ENCODE peak calls at places on chromosomes 12 and 14, in five cellular contexts. One of them, this sample, is unnamed.

GRCh38 chr14:104803916-104804371 is 3.0 kb downstream of the ZBTB42 start:
- DNase-seq in A673: no peak
- DNase-seq in endothelial cell: no peak
- DNase-seq in CD4-positive, alpha-beta T cell: no peak
- DNase-seq in thoracic aorta: no peak
- DNase-seq in this sample: no peak

GRCh38 chr14:78417532-78417931 is 247.4 kb downstream of the NRXN3 start:
- DNase-seq in A673: no peak
- DNase-seq in endothelial cell: no peak
- DNase-seq in CD4-positive, alpha-beta T cell: no peak
- DNase-seq in thoracic aorta: no peak
- DNase-seq in this sample: no peak

GRCh38 chr12:106284294-106285105 is 18.0 kb upstream of the TCP11L2 start:
- DNase-seq in A673: peak
- DNase-seq in endothelial cell: no peak
- DNase-seq in CD4-positive, alpha-beta T cell: no peak
- DNase-seq in thoracic aorta: no peak
- DNase-seq in this sample: no peak

GRCh38 chr12:120688527-120689071 is 1.6 kb downstream of the MLEC start:
- DNase-seq in A673: no peak
- DNase-seq in endothelial cell: no peak
- DNase-seq in CD4-positive, alpha-beta T cell: no peak
- DNase-seq in thoracic aorta: no peak
- DNase-seq in this sample: no peak

GRCh38 chr12:65533177-65533883 is 254.8 kb downstream of the MSRB3 start:
- DNase-seq in A673: no peak
- DNase-seq in endothelial cell: no peak
- DNase-seq in CD4-positive, alpha-beta T cell: no peak
- DNase-seq in thoracic aorta: no peak
- DNase-seq in this sample: peak

GRCh38 chr12:116222358-116222757 is 55.1 kb downstream of the MED13L start:
- DNase-seq in A673: peak
- DNase-seq in endothelial cell: no peak
- DNase-seq in CD4-positive, alpha-beta T cell: no peak
- DNase-seq in thoracic aorta: peak
- DNase-seq in this sample: no peak

GRCh38 chr12:92859650-92860386 is 69.3 kb downstream of the EEA1 start:
- DNase-seq in A673: peak
- DNase-seq in endothelial cell: no peak
- DNase-seq in CD4-positive, alpha-beta T cell: no peak
- DNase-seq in thoracic aorta: no peak
- DNase-seq in this sample: no peak

GRCh38 chr12:108387771-108388170 is 48.7 kb upstream of the CMKLR1 start:
- DNase-seq in A673: no peak
- DNase-seq in endothelial cell: no peak
- DNase-seq in CD4-positive, alpha-beta T cell: no peak
- DNase-seq in thoracic aorta: no peak
- DNase-seq in this sample: no peak

GRCh38 chr12:48021485-48022179 is 17.4 kb upstream of the COL2A1 start:
- DNase-seq in A673: no peak
- DNase-seq in endothelial cell: no peak
- DNase-seq in CD4-positive, alpha-beta T cell: no peak
- DNase-seq in thoracic aorta: no peak
- DNase-seq in this sample: no peak

GRCh38 chr12:6779667-6780459 is 7.5 kb downstream of the LAG3 start:
- DNase-seq in A673: no peak
- DNase-seq in endothelial cell: no peak
- DNase-seq in CD4-positive, alpha-beta T cell: no peak
- DNase-seq in thoracic aorta: no peak
- DNase-seq in this sample: no peak

GRCh38 chr14:31036552-31036951 is 10.4 kb upstream of the STRN3 start:
- DNase-seq in A673: no peak
- DNase-seq in endothelial cell: no peak
- DNase-seq in CD4-positive, alpha-beta T cell: no peak
- DNase-seq in thoracic aorta: no peak
- DNase-seq in this sample: no peak

GRCh38 chr14:106200539-106201310 is 674.3 kb downstream of the TMEM121 start:
- DNase-seq in A673: no peak
- DNase-seq in endothelial cell: no peak
- DNase-seq in CD4-positive, alpha-beta T cell: no peak
- DNase-seq in thoracic aorta: no peak
- DNase-seq in this sample: no peak

GRCh38 chr14:100330007-100330344 is 6.8 kb downstream of the SLC25A47 start:
- DNase-seq in A673: no peak
- DNase-seq in endothelial cell: no peak
- DNase-seq in CD4-positive, alpha-beta T cell: no peak
- DNase-seq in thoracic aorta: no peak
- DNase-seq in this sample: no peak

GRCh38 chr12:26172013-26172412 is 23.4 kb upstream of the SSPN start:
- DNase-seq in A673: no peak
- DNase-seq in endothelial cell: no peak
- DNase-seq in CD4-positive, alpha-beta T cell: no peak
- DNase-seq in thoracic aorta: no peak
- DNase-seq in this sample: no peak

GRCh38 chr14:51507556-51508511 is 143.9 kb upstream of the FRMD6 start:
- DNase-seq in A673: peak
- DNase-seq in endothelial cell: no peak
- DNase-seq in CD4-positive, alpha-beta T cell: no peak
- DNase-seq in thoracic aorta: peak
- DNase-seq in this sample: peak

GRCh38 chr14:105337966-105338365 is 23.4 kb downstream of the PACS2 start:
- DNase-seq in A673: no peak
- DNase-seq in endothelial cell: no peak
- DNase-seq in CD4-positive, alpha-beta T cell: no peak
- DNase-seq in thoracic aorta: no peak
- DNase-seq in this sample: peak

GRCh38 chr14:23115918-23116317 is 3.1 kb downstream of the CEBPE start:
- DNase-seq in A673: no peak
- DNase-seq in endothelial cell: no peak
- DNase-seq in CD4-positive, alpha-beta T cell: no peak
- DNase-seq in thoracic aorta: no peak
- DNase-seq in this sample: no peak

GRCh38 chr12:107759410-107759809 is 1.5 kb downstream of the PRDM4 start:
- DNase-seq in A673: peak
- DNase-seq in endothelial cell: no peak
- DNase-seq in CD4-positive, alpha-beta T cell: no peak
- DNase-seq in thoracic aorta: no peak
- DNase-seq in this sample: peak

GRCh38 chr14:94768521-94769412 is 1.1 kb downstream of the GSC start:
- DNase-seq in A673: no peak
- DNase-seq in endothelial cell: no peak
- DNase-seq in CD4-positive, alpha-beta T cell: no peak
- DNase-seq in thoracic aorta: no peak
- DNase-seq in this sample: peak

GRCh38 chr14:95220663-95221231 is 63.4 kb upstream of the DICER1 start:
- DNase-seq in A673: no peak
- DNase-seq in endothelial cell: no peak
- DNase-seq in CD4-positive, alpha-beta T cell: no peak
- DNase-seq in thoracic aorta: no peak
- DNase-seq in this sample: no peak

DNA sequence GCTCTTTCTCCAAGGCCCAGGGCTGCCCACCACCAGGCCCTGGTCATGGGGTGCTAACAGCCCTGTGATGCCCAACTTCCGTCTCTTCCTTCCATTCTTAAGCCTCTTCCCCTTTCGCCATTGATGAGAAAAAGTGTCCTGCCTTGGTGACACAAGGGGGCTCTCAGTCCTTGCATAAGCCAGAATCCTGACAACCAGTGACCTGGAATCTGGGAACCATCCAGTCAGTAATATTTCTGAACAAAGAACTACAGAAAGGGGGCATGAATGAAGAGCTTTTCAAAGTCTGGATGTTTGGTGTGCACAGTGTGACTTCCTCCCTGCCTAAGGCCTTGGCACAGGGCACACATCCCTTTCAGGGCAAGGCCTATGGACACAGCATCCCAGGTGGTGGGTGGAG is 49.7 kb upstream of the GPATCH2L start:
- DNase-seq in A673: no peak
- DNase-seq in endothelial cell: no peak
- DNase-seq in CD4-positive, alpha-beta T cell: no peak
- DNase-seq in thoracic aorta: no peak
- DNase-seq in this sample: no peak
- TF ChIP-seq CTCF in A673: no peak
- TF ChIP-seq CTCF in endothelial cell: no peak
- TF ChIP-seq CTCF in CD4-positive, alpha-beta T cell: no peak
- TF ChIP-seq CTCF in thoracic aorta: no peak
- TF ChIP-seq CTCF in this sample: no peak

GRCh38 chr12:79690606-79691298 is at the start of gene PAWR:
- DNase-seq in A673: peak
- DNase-seq in endothelial cell: peak
- DNase-seq in CD4-positive, alpha-beta T cell: no peak
- DNase-seq in thoracic aorta: peak
- DNase-seq in this sample: peak
- TF ChIP-seq CTCF in A673: peak
- TF ChIP-seq CTCF in endothelial cell: no peak
- TF ChIP-seq CTCF in CD4-positive, alpha-beta T cell: no peak
- TF ChIP-seq CTCF in thoracic aorta: peak
- TF ChIP-seq CTCF in this sample: no peak

GRCh38 chr12:4269279-4269991 is 4.1 kb upstream of the CCND2 start:
- DNase-seq in A673: peak
- DNase-seq in endothelial cell: peak
- DNase-seq in CD4-positive, alpha-beta T cell: peak
- DNase-seq in thoracic aorta: peak
- DNase-seq in this sample: peak
- TF ChIP-seq CTCF in A673: no peak
- TF ChIP-seq CTCF in endothelial cell: no peak
- TF ChIP-seq CTCF in CD4-positive, alpha-beta T cell: no peak
- TF ChIP-seq CTCF in thoracic aorta: peak
- TF ChIP-seq CTCF in this sample: no peak

DNA sequence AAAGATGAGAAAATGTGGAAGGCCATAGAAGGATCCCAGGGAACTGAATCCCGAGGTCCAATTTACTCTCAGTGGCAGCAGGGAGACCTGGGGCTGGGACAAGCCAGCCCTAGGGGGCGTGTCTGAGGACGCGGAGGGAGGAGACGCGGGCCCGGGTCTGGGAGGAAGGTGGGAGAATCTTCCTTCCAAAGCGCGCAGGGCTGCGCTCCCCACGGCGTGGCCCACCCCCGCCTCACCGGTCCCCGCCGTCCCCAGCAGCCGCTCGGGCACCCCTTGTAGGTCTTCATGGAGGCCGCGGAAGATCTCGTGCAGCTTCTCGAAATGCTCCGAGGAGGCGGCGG is 323 bp downstream of the VTI1B start:
- DNase-seq in A673: peak
- DNase-seq in endothelial cell: peak
- DNase-seq in CD4-positive, alpha-beta T cell: peak
- DNase-seq in thoracic aorta: no peak
- DNase-seq in this sample: peak
- TF ChIP-seq CTCF in A673: peak
- TF ChIP-seq CTCF in endothelial cell: no peak
- TF ChIP-seq CTCF in CD4-positive, alpha-beta T cell: peak
- TF ChIP-seq CTCF in thoracic aorta: no peak
- TF ChIP-seq CTCF in this sample: no peak

DNA sequence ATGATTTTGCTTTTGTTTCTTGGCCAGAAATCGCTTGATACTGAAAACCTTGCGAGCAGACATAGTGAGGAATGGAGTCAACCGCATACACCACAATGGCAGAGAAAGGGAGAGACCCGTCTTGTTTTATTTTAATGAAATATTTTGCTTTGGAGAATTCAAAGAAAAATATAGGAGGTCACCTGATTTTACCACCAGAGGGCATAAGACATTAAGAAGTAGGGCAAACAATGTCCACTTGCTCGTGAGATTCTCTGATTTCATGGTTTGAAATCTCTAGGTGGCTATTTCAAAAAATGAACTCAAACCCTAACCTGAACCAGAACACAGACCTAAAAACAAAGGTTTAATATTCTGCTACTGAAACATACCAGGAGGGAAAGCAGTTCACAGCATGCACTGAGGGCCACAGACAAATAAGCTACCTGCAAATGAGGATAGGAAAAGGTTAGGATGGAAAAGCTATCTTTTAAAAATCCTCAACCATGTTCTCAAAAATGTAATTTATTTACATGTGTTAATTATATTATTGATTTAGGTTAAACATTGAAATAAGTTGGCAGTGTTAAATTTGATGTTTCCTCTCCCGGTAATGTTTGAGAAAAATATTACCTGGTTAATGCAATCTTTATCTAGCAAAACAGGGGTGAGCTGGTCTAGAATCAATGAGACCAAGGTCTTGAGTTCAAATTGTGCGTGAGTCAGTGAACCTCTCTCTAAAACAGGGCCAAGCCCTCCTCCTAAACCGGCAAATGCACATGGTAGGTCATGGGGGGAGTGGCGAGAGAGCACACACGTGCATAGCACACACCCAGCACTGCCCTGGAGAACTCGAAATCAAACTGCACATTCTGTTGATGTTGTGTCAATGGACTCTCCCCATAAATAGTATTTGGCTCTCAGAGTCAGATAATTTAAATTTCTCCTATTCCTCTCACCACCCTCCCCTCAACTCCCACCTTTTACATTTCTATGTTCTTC is 12.5 kb downstream of the IFNG-AS1 start:
- DNase-seq in A673: peak
- DNase-seq in endothelial cell: no peak
- DNase-seq in CD4-positive, alpha-beta T cell: no peak
- DNase-seq in thoracic aorta: no peak
- DNase-seq in this sample: no peak
- TF ChIP-seq CTCF in A673: peak
- TF ChIP-seq CTCF in endothelial cell: peak
- TF ChIP-seq CTCF in CD4-positive, alpha-beta T cell: no peak
- TF ChIP-seq CTCF in thoracic aorta: no peak
- TF ChIP-seq CTCF in this sample: peak

DNA sequence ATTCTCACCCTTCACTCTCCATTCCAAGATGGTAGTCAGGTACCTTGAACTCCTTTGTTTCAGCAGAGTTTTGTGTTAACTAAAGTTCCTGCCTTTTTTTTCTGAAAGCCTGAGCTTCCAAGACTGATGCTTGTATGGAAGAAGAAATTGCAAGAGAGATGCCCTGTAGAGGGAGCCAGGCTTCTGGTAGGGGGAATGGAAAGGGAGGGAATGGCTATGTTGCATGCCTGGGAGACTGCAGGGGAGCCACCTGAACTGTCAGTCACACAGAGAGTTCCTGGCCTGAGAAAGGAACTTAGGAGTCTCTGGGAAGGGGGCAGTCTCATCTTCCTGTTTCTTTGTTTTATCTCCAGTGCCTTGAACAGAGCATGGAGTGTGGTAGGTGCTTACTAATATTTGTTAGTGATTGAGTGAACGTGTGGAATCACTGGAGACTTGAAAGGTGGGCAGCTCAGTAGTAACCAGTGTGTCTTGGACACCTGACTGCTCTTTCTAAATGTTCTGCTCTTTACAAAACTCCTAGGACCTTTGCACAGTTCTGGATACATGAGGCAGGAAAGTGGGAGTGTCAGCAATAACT is 132.2 kb downstream of the ANO4 start:
- DNase-seq in A673: peak
- DNase-seq in endothelial cell: peak
- DNase-seq in CD4-positive, alpha-beta T cell: no peak
- DNase-seq in thoracic aorta: no peak
- DNase-seq in this sample: peak
- TF ChIP-seq CTCF in A673: peak
- TF ChIP-seq CTCF in endothelial cell: no peak
- TF ChIP-seq CTCF in CD4-positive, alpha-beta T cell: no peak
- TF ChIP-seq CTCF in thoracic aorta: no peak
- TF ChIP-seq CTCF in this sample: peak